ENCODE peak calls at places on chromosome 2, in eight cellular contexts. One of them, this sample, is unnamed.

GRCh38 chr2:23385351-23385747 is 370 bp downstream of the KLHL29 start:
- DNase-seq in tibial nerve: no peak
- DNase-seq in pancreas: no peak
- DNase-seq in colonic mucosa: no peak
- DNase-seq in stomach: no peak
- DNase-seq in psoas muscle: peak; percentile 37
- DNase-seq in Panc1: no peak
- DNase-seq in neural progenitor cell: peak; percentile 76
- DNase-seq in this sample: no peak

GRCh38 chr2:118835739-118836410 is 11.6 kb downstream of the EN1 start:
- DNase-seq in tibial nerve: no peak
- DNase-seq in pancreas: no peak
- DNase-seq in colonic mucosa: no peak
- DNase-seq in stomach: peak; percentile 48
- DNase-seq in psoas muscle: peak; percentile 67
- DNase-seq in Panc1: no peak
- DNase-seq in neural progenitor cell: peak; percentile 70
- DNase-seq in this sample: no peak

GRCh38 chr2:75589344-75590105 is 28.8 kb upstream of the EVA1A start:
- DNase-seq in tibial nerve: no peak
- DNase-seq in pancreas: no peak
- DNase-seq in colonic mucosa: no peak
- DNase-seq in stomach: no peak
- DNase-seq in psoas muscle: no peak
- DNase-seq in Panc1: no peak
- DNase-seq in neural progenitor cell: no peak
- DNase-seq in this sample: no peak

GRCh38 chr2:160695402-160696060 is 201.9 kb upstream of the RBMS1 start:
- DNase-seq in tibial nerve: no peak
- DNase-seq in pancreas: no peak
- DNase-seq in colonic mucosa: no peak
- DNase-seq in stomach: no peak
- DNase-seq in psoas muscle: no peak
- DNase-seq in Panc1: no peak
- DNase-seq in neural progenitor cell: no peak
- DNase-seq in this sample: no peak

GRCh38 chr2:10329880-10330699 is 27.4 kb downstream of the HPCAL1 start:
- DNase-seq in tibial nerve: no peak
- DNase-seq in pancreas: no peak
- DNase-seq in colonic mucosa: no peak
- DNase-seq in stomach: no peak
- DNase-seq in psoas muscle: no peak
- DNase-seq in Panc1: no peak
- DNase-seq in neural progenitor cell: no peak
- DNase-seq in this sample: peak; percentile 34

GRCh38 chr2:47903781-47904447 is 2.4 kb downstream of the FBXO11 start:
- DNase-seq in tibial nerve: no peak
- DNase-seq in pancreas: no peak
- DNase-seq in colonic mucosa: no peak
- DNase-seq in stomach: no peak
- DNase-seq in psoas muscle: no peak
- DNase-seq in Panc1: no peak
- DNase-seq in neural progenitor cell: no peak
- DNase-seq in this sample: no peak

GRCh38 chr2:230179907-230180306 is 39.9 kb downstream of the SP110 start:
- DNase-seq in tibial nerve: no peak
- DNase-seq in pancreas: no peak
- DNase-seq in colonic mucosa: no peak
- DNase-seq in stomach: no peak
- DNase-seq in psoas muscle: no peak
- DNase-seq in Panc1: no peak
- DNase-seq in neural progenitor cell: no peak
- DNase-seq in this sample: no peak

GRCh38 chr2:95393901-95394300 is 8.6 kb upstream of the FAHD2A start:
- DNase-seq in tibial nerve: no peak
- DNase-seq in pancreas: peak; percentile 35
- DNase-seq in colonic mucosa: no peak
- DNase-seq in stomach: no peak
- DNase-seq in psoas muscle: no peak
- DNase-seq in Panc1: no peak
- DNase-seq in neural progenitor cell: no peak
- DNase-seq in this sample: no peak

GRCh38 chr2:16335606-16335930 is 330.1 kb downstream of the CYRIA start:
- DNase-seq in tibial nerve: no peak
- DNase-seq in pancreas: no peak
- DNase-seq in colonic mucosa: no peak
- DNase-seq in stomach: no peak
- DNase-seq in psoas muscle: no peak
- DNase-seq in Panc1: no peak
- DNase-seq in neural progenitor cell: no peak
- DNase-seq in this sample: no peak

GRCh38 chr2:766255-766654 is 89.0 kb upstream of the TMEM18 start:
- DNase-seq in tibial nerve: no peak
- DNase-seq in pancreas: no peak
- DNase-seq in colonic mucosa: no peak
- DNase-seq in stomach: no peak
- DNase-seq in psoas muscle: no peak
- DNase-seq in Panc1: no peak
- DNase-seq in neural progenitor cell: no peak
- DNase-seq in this sample: no peak

GRCh38 chr2:74646829-74647482 is 1.2 kb downstream of the M1AP start:
- DNase-seq in tibial nerve: no peak
- DNase-seq in pancreas: no peak
- DNase-seq in colonic mucosa: no peak
- DNase-seq in stomach: no peak
- DNase-seq in psoas muscle: no peak
- DNase-seq in Panc1: no peak
- DNase-seq in neural progenitor cell: no peak
- DNase-seq in this sample: no peak

GRCh38 chr2:120369250-120369649 is 23.3 kb downstream of the INHBB start:
- DNase-seq in tibial nerve: no peak
- DNase-seq in pancreas: no peak
- DNase-seq in colonic mucosa: no peak
- DNase-seq in stomach: no peak
- DNase-seq in psoas muscle: no peak
- DNase-seq in Panc1: no peak
- DNase-seq in neural progenitor cell: no peak
- DNase-seq in this sample: no peak

GRCh38 chr2:36357506-36358316 is 2.1 kb downstream of the CRIM1 start:
- DNase-seq in tibial nerve: no peak
- DNase-seq in pancreas: no peak
- DNase-seq in colonic mucosa: peak; percentile 65
- DNase-seq in stomach: no peak
- DNase-seq in psoas muscle: peak; percentile 57
- DNase-seq in Panc1: no peak
- DNase-seq in neural progenitor cell: peak; percentile 75
- DNase-seq in this sample: no peak

GRCh38 chr2:96207073-96207777 is 1.4 kb downstream of the STARD7 start:
- DNase-seq in tibial nerve: no peak
- DNase-seq in pancreas: no peak
- DNase-seq in colonic mucosa: no peak
- DNase-seq in stomach: no peak
- DNase-seq in psoas muscle: no peak
- DNase-seq in Panc1: no peak
- DNase-seq in neural progenitor cell: no peak
- DNase-seq in this sample: no peak

GRCh38 chr2:223519471-223519870 is 82.7 kb downstream of the SCG2 start:
- DNase-seq in tibial nerve: no peak
- DNase-seq in pancreas: no peak
- DNase-seq in colonic mucosa: no peak
- DNase-seq in stomach: no peak
- DNase-seq in psoas muscle: no peak
- DNase-seq in Panc1: no peak
- DNase-seq in neural progenitor cell: no peak
- DNase-seq in this sample: no peak

GRCh38 chr2:228532233-228532632 is 350.7 kb upstream of the SPHKAP start:
- DNase-seq in tibial nerve: no peak
- DNase-seq in pancreas: no peak
- DNase-seq in colonic mucosa: no peak
- DNase-seq in stomach: no peak
- DNase-seq in psoas muscle: no peak
- DNase-seq in Panc1: no peak
- DNase-seq in neural progenitor cell: no peak
- DNase-seq in this sample: no peak

GRCh38 chr2:228527481-228527880 is 346.0 kb upstream of the SPHKAP start:
- DNase-seq in tibial nerve: no peak
- DNase-seq in pancreas: no peak
- DNase-seq in colonic mucosa: no peak
- DNase-seq in stomach: no peak
- DNase-seq in psoas muscle: no peak
- DNase-seq in Panc1: no peak
- DNase-seq in neural progenitor cell: no peak
- DNase-seq in this sample: no peak

GRCh38 chr2:228535396-228535795 is 353.9 kb upstream of the SPHKAP start:
- DNase-seq in tibial nerve: no peak
- DNase-seq in pancreas: no peak
- DNase-seq in colonic mucosa: no peak
- DNase-seq in stomach: no peak
- DNase-seq in psoas muscle: no peak
- DNase-seq in Panc1: no peak
- DNase-seq in neural progenitor cell: peak; percentile 19
- DNase-seq in this sample: no peak

DNA sequence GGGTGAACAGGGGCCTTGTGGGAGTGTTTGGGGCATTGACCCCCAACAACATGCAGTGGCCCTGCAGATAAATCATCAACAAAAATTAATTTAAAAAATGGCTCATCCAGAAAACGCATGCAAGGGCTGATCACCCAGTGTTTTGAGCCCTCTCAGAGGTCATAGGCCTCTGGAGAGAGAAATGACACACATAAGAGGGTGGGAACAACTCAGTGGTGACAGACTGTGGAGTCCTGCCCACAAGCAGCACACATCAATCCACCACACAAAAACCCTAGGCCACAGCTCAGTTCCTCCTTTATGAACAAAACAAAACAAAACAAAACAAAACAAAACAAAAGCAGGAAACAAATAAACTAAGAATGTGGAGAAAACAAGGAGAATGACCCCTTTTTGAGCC is 351.7 kb upstream of the SPHKAP start:
- DNase-seq in tibial nerve: no peak
- DNase-seq in pancreas: no peak
- DNase-seq in colonic mucosa: no peak
- DNase-seq in stomach: no peak
- DNase-seq in psoas muscle: no peak
- DNase-seq in Panc1: no peak
- DNase-seq in neural progenitor cell: no peak
- DNase-seq in this sample: no peak
- H3K9me3 ChIP-seq in tibial nerve: no peaks in the 10 kb centered on the region
- H3K9me3 ChIP-seq in pancreas: no peaks in the 10 kb centered on the region
- H3K9me3 ChIP-seq in colonic mucosa: no peaks in the 10 kb centered on the region
- H3K9me3 ChIP-seq in stomach: peaks cover 3% of the 10 kb centered on the region
- H3K9me3 ChIP-seq in psoas muscle: no peaks in the 10 kb centered on the region
- H3K9me3 ChIP-seq in Panc1: peaks cover 7% of the 10 kb centered on the region
- H3K9me3 ChIP-seq in neural progenitor cell: peaks cover 23% of the 10 kb centered on the region
- H3K9me3 ChIP-seq in this sample: no peaks in the 10 kb centered on the region

DNA sequence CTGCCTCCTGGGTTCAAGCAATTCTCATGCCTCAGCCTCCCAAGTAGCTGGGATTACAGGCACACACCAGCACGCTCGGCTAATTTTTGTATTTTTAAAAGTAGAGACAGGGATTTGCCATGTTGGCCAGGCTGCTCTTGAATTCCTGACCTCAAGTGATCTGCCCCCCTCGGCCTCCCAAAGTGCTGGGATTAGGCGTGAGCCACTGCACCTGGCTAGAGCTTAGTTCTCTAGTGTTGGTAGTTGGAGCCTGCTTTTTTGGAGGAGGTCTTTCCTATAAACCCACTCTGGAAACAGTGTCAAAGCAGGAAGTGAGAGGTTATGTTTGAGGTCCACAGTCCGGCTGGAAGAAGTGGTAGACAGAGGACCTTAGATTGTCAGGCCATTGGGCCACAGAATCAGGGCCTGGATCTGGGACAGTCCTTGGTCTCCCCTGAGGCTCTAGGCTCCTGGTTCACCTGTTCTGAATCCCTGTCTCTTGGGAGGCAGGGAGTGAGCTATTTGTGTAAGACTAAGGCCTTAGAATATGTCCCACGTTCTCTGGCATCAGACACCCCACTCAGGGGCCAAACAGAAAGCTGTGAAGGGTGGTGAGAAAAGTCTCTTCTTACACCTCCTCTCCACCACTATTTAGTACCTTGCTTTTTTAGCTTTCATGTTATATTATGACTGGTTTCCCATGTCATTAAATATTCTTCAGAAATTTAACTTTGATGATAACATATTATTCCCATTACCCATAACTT is 34.5 kb downstream of the PCBP1 start:
- DNase-seq in tibial nerve: no peak
- DNase-seq in pancreas: no peak
- DNase-seq in colonic mucosa: no peak
- DNase-seq in stomach: no peak
- DNase-seq in psoas muscle: no peak
- DNase-seq in Panc1: no peak
- DNase-seq in neural progenitor cell: peak; percentile 51
- DNase-seq in this sample: no peak
- H3K27ac ChIP-seq in tibial nerve: peak overlapping the region; percentile 57
- H3K27ac ChIP-seq in pancreas: no peak overlapping the region
- H3K27ac ChIP-seq in colonic mucosa: peak overlapping the region; percentile 8
- H3K27ac ChIP-seq in stomach: no peak overlapping the region
- H3K27ac ChIP-seq in psoas muscle: peak overlapping the region; percentile 99
- H3K27ac ChIP-seq in Panc1: peak overlapping the region; percentile 58
- H3K27ac ChIP-seq in neural progenitor cell: peak overlapping the region; percentile 44
- H3K27ac ChIP-seq in this sample: no peak overlapping the region

DNA sequence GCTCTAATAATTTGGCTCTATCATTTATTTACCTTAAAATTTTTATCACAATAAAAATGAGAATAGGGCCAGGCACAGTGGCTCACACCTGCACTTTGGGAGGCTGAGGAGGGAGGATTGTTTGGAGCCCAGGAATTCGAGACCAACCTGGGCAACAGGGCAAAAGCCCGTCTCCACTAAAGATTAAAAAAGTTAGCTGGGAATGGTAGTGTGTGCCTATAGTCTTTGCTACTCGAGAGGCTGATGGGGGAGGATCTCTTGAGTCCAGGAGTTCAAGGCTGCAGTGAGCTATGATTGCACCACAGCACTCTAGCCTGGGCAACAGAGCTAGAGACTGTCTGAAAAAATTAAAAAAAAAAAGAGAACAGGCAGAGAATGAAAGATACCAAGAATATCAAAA is 5.7 kb downstream of the MPHOSPH10 start:
- DNase-seq in tibial nerve: no peak
- DNase-seq in pancreas: no peak
- DNase-seq in colonic mucosa: no peak
- DNase-seq in stomach: no peak
- DNase-seq in psoas muscle: no peak
- DNase-seq in Panc1: no peak
- DNase-seq in neural progenitor cell: no peak
- DNase-seq in this sample: no peak
- H3K27me3 ChIP-seq in tibial nerve: no peaks in the 10 kb centered on the region
- H3K27me3 ChIP-seq in pancreas: no peaks in the 10 kb centered on the region
- H3K27me3 ChIP-seq in colonic mucosa: no peaks in the 10 kb centered on the region
- H3K27me3 ChIP-seq in stomach: no peaks in the 10 kb centered on the region
- H3K27me3 ChIP-seq in psoas muscle: no peaks in the 10 kb centered on the region
- H3K27me3 ChIP-seq in Panc1: no peaks in the 10 kb centered on the region
- H3K27me3 ChIP-seq in neural progenitor cell: no peaks in the 10 kb centered on the region
- H3K27me3 ChIP-seq in this sample: no peaks in the 10 kb centered on the region

GRCh38 chr2:132998221-132998620 is 328.2 kb upstream of the LYPD1 start:
- DNase-seq in tibial nerve: no peak
- DNase-seq in pancreas: no peak
- DNase-seq in colonic mucosa: no peak
- DNase-seq in stomach: no peak
- DNase-seq in psoas muscle: no peak
- DNase-seq in Panc1: no peak
- DNase-seq in neural progenitor cell: no peak
- DNase-seq in this sample: no peak

GRCh38 chr2:133004623-133005022 is 334.6 kb upstream of the LYPD1 start:
- DNase-seq in tibial nerve: no peak
- DNase-seq in pancreas: no peak
- DNase-seq in colonic mucosa: no peak
- DNase-seq in stomach: no peak
- DNase-seq in psoas muscle: no peak
- DNase-seq in Panc1: no peak
- DNase-seq in neural progenitor cell: no peak
- DNase-seq in this sample: no peak

GRCh38 chr2:132999421-132999820 is 329.4 kb upstream of the LYPD1 start:
- DNase-seq in tibial nerve: no peak
- DNase-seq in pancreas: no peak
- DNase-seq in colonic mucosa: no peak
- DNase-seq in stomach: no peak
- DNase-seq in psoas muscle: no peak
- DNase-seq in Panc1: no peak
- DNase-seq in neural progenitor cell: no peak
- DNase-seq in this sample: no peak
- H3K9me3 ChIP-seq in tibial nerve: peaks cover 5% of the 10 kb centered on the region
- H3K9me3 ChIP-seq in pancreas: no peaks in the 10 kb centered on the region
- H3K9me3 ChIP-seq in colonic mucosa: no peaks in the 10 kb centered on the region
- H3K9me3 ChIP-seq in stomach: peaks cover 11% of the 10 kb centered on the region
- H3K9me3 ChIP-seq in psoas muscle: no peaks in the 10 kb centered on the region
- H3K9me3 ChIP-seq in Panc1: no peaks in the 10 kb centered on the region
- H3K9me3 ChIP-seq in neural progenitor cell: no peaks in the 10 kb centered on the region
- H3K9me3 ChIP-seq in this sample: peaks cover 10% of the 10 kb centered on the region

This sample was measured in CD4-positive, alpha-beta T cell.